ENCODE peak calls at places on chromosomes 1 and 21, in ten cellular contexts. J is effector memory CD4-positive, alpha-beta T cell; G is fibroblast of the conjunctiva; Y is NCI-H1092; V is left colon; W is stimulated activated CD8-positive, alpha-beta memory T cell treated with anti-CD3 and anti-CD28 coated beads, Interleukin-7, amount 100 ng/mL, for 1 hour; E is A172; R is fibroblast of lung; A is omental fat pad; P is erythroblast. N is an unnamed sample.

GRCh38 chr1:82565146-82565545 is 764.4 kb downstream of the ADGRL2 start:
- DNase-seq in J (no peak), G (peak; percentile 65), Y (no peak), V (no peak), W (no peak), E (peak; percentile 79), R (peak; percentile 91), A (no peak), P (no peak), N (no peak)

GRCh38 chr21:31132574-31133242 is 94.4 kb upstream of the KRTAP19-8 start:
- DNase-seq in J (peak; percentile 47), G (no peak), Y (no peak), V (peak; percentile 26), W (peak; percentile 30), E (no peak), R (peak; percentile 36), A (no peak), P (no peak), N (no peak)

GRCh38 chr1:168083456-168084325 is 53.0 kb downstream of the GPR161 start:
- DNase-seq in J (no peak), G (no peak), Y (no peak), V (no peak), W (no peak), E (no peak), R (no peak), A (no peak), P (no peak), N (no peak)

GRCh38 chr1:37317870-37318431 is 156.4 kb upstream of the ZC3H12A start:
- DNase-seq in J (no peak), G (no peak), Y (peak; percentile 48), V (no peak), W (no peak), E (no peak), R (no peak), A (no peak), P (no peak), N (no peak)

GRCh38 chr1:237012789-237013383 is 8.6 kb upstream of the MT1HL1 start:
- DNase-seq in J (no peak), G (peak; percentile 6), Y (peak; percentile 43), V (peak; percentile 42), W (no peak), E (peak; percentile 78), R (peak; percentile 27), A (no peak), P (no peak), N (peak; percentile 24)

GRCh38 chr1:61743716-61744620 is 1.7 kb downstream of the PATJ start:
- DNase-seq in J (no peak), G (no peak), Y (no peak), V (peak; percentile 38), W (no peak), E (no peak), R (peak; percentile 59), A (no peak), P (peak; percentile 6), N (peak; percentile 47)

GRCh38 chr1:14941865-14942264 is 211.7 kb upstream of the TMEM51 start:
- DNase-seq in J (no peak), G (no peak), Y (no peak), V (no peak), W (no peak), E (no peak), R (peak; percentile 53), A (no peak), P (no peak), N (no peak)

GRCh38 chr1:167767794-167768193 is 46.0 kb downstream of the MPZL1 start:
- DNase-seq in J (no peak), G (no peak), Y (no peak), V (no peak), W (no peak), E (no peak), R (no peak), A (no peak), P (no peak), N (no peak)

GRCh38 chr1:216535751-216536150 is 112.5 kb upstream of the USH2A start:
- DNase-seq in J (no peak), G (no peak), Y (no peak), V (no peak), W (no peak), E (no peak), R (no peak), A (no peak), P (no peak), N (no peak)

GRCh38 chr1:57424231-57425027 is 569 bp upstream of the DAB1 start:
- DNase-seq in J (no peak), G (no peak), Y (peak; percentile 7), V (no peak), W (no peak), E (no peak), R (peak; percentile 32), A (no peak), P (peak; percentile 1), N (no peak)

GRCh38 chr1:227306689-227307088 is 11.6 kb downstream of the CDC42BPA start:
- DNase-seq in J (no peak), G (no peak), Y (no peak), V (no peak), W (no peak), E (no peak), R (no peak), A (no peak), P (no peak), N (no peak)

GRCh38 chr1:215287362-215287761 is 204.8 kb downstream of the KCNK2 start:
- DNase-seq in J (no peak), G (peak; percentile 26), Y (no peak), V (no peak), W (no peak), E (no peak), R (no peak), A (no peak), P (no peak), N (no peak)

GRCh38 chr21:28237661-28238060 is 755.0 kb downstream of the LTN1 start:
- DNase-seq in J (no peak), G (no peak), Y (no peak), V (no peak), W (no peak), E (no peak), R (no peak), A (no peak), P (no peak), N (no peak)

GRCh38 chr1:79845951-79846350 is 839.4 kb upstream of the ADGRL4 start:
- DNase-seq in J (no peak), G (no peak), Y (no peak), V (no peak), W (no peak), E (no peak), R (peak; percentile 28), A (no peak), P (no peak), N (no peak)

GRCh38 chr1:112507896-112508241 is 896 bp upstream of the WNT2B start:
- DNase-seq in J (no peak), G (no peak), Y (no peak), V (peak; percentile 28), W (no peak), E (no peak), R (no peak), A (no peak), P (no peak), N (no peak)

GRCh38 chr1:150320667-150320978 is 710 bp upstream of the PRPF3 start:
- DNase-seq in J (no peak), G (no peak), Y (no peak), V (no peak), W (no peak), E (no peak), R (no peak), A (no peak), P (no peak), N (no peak)

GRCh38 chr1:66940968-66941367 is 16.2 kb downstream of the MIER1 start:
- DNase-seq in J (no peak), G (no peak), Y (no peak), V (no peak), W (no peak), E (no peak), R (peak; percentile 66), A (no peak), P (no peak), N (no peak)

GRCh38 chr21:46096596-46096981 is 1.3 kb upstream of the COL6A2 start:
- DNase-seq in J (no peak), G (no peak), Y (no peak), V (peak; percentile 3), W (no peak), E (no peak), R (no peak), A (peak; percentile 10), P (no peak), N (no peak)

GRCh38 chr1:116682641-116683221 is 15.2 kb upstream of the IGSF3 start:
- DNase-seq in J (no peak), G (no peak), Y (no peak), V (no peak), W (no peak), E (no peak), R (no peak), A (no peak), P (peak; percentile 41), N (no peak)

N was measured in colonic mucosa.